ENCODE peak calls at places on chromosomes 12 and 14, in five cellular contexts. I is sigmoid colon, A is transverse colon, U is HCT116, F is suprapubic skin. H is an unnamed sample.

GRCh38 chr12:75322464-75322863 is 7.7 kb downstream of the CAPS2 start:
- DNase-seq in I (no peak), A (no peak), U (no peak), F (no peak), H (no peak)

GRCh38 chr14:95577067-95577800 is 42.4 kb downstream of the GLRX5 start:
- DNase-seq in I (no peak), A (no peak), U (no peak), F (no peak), H (no peak)

GRCh38 chr12:127690161-127690560 is 576.8 kb upstream of the TMEM132C start:
- DNase-seq in I (no peak), A (no peak), U (no peak), F (no peak), H (no peak)

GRCh38 chr14:30864934-30865333 is 9.4 kb upstream of the COCH start:
- DNase-seq in I (no peak), A (no peak), U (no peak), F (no peak), H (no peak)

GRCh38 chr14:65847065-65847847 is 434.7 kb downstream of the FUT8 start:
- DNase-seq in I (no peak), A (peak; percentile 43), U (no peak), F (no peak), H (no peak)

GRCh38 chr12:15608931-15609330 is 180.3 kb downstream of the EPS8 start:
- DNase-seq in I (no peak), A (no peak), U (no peak), F (no peak), H (no peak)

GRCh38 chr14:89386214-89386886 is 30.7 kb downstream of the FOXN3 start:
- DNase-seq in I (peak; percentile 54), A (no peak), U (no peak), F (no peak), H (no peak)

GRCh38 chr12:42361909-42362706 is 36.1 kb downstream of the PPHLN1 start:
- DNase-seq in I (no peak), A (no peak), U (no peak), F (no peak), H (no peak)

GRCh38 chr12:124696689-124697476 is 129.5 kb upstream of the NCOR2 start:
- DNase-seq in I (no peak), A (no peak), U (no peak), F (no peak), H (peak; percentile 50)

DNA sequence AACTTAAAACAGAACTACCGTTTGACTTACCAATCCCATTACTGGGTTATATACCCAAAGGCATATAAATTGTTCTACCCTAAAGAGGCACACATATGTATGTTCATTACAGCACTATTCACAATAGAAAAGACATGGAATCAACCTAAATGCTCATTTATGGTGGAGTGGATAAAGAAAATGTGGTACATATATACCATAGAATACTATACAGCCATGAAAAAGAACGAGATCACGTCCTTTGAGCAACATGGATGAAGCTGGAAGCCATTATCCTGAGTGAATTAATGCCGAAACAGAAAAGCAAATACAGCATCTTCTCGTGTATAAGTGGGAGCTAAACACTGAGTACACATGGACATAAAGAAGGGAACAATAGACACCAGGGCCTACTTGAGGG is 31.8 kb downstream of the TMEM229B start:
- DNase-seq in I (no peak), A (no peak), U (no peak), F (no peak), H (no peak)
- H3K9me3 ChIP-seq in I (no peaks in the 10 kb centered on the region), A (no peaks in the 10 kb centered on the region), U (no peaks in the 10 kb centered on the region), F (no peaks in the 10 kb centered on the region), H (no peaks in the 10 kb centered on the region)

DNA sequence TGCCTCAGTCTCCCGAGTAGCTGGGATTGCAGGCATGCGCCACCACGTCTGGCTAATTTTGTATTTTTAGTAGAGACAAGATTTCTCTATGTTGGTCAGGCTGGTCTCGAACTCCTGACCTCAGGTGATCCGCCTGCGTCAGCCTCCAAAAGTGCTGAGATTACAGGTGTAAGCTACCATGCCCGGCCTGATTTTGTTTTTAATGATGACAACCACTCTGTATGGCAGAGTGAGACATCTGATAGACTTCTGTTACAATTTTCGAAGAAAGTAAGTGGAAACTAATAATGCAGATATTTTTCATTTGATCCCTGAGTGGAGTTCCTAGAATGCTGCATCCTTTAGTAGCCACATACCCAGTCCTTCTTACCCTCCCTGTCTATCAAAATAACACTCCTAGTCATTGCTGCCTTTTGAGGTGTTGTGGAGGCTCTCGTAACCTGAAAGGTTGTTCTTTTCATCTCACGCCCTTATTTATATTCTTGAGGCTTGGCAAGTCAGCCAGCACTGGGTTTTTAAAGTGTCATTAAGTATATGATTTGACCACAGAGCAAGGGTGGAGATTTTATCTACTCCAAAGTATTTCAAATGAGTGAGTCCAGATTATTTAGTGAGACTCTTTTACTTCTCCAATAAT is 5.9 kb upstream of the EID3 start:
- DNase-seq in I (no peak), A (no peak), U (no peak), F (no peak), H (no peak)
- TF ChIP-seq POLR2AphosphoS5 in I (no peak), A (no peak), U (no peak), F (no peak), H (no peak)

DNA sequence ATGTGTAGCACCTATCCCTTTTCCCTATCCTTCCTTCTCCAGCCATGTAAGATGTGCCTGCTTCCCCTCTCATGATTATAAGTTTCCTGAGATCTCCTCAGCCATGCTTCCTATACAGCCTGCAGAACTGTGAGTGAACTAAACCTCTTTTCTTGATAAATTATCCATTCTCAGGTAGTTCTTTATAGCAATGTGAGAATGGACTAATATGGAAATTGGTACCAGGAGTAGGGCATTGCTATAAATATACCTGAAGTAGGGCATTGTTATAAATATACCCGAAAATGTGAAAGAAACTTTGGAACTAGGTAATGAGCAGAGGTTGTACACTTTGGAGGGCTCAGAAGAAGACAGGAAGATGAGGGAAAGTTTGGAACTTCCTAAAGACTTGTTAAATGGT is 48.9 kb downstream of the SDR9C7 start:
- DNase-seq in I (no peak), A (no peak), U (no peak), F (no peak), H (no peak)
- H3K9me3 ChIP-seq in I (no peaks in the 10 kb centered on the region), A (peaks cover 6% of the 10 kb centered on the region), U (peaks cover 3% of the 10 kb centered on the region), F (peaks cover 12% of the 10 kb centered on the region), H (peaks cover 41% of the 10 kb centered on the region)

DNA sequence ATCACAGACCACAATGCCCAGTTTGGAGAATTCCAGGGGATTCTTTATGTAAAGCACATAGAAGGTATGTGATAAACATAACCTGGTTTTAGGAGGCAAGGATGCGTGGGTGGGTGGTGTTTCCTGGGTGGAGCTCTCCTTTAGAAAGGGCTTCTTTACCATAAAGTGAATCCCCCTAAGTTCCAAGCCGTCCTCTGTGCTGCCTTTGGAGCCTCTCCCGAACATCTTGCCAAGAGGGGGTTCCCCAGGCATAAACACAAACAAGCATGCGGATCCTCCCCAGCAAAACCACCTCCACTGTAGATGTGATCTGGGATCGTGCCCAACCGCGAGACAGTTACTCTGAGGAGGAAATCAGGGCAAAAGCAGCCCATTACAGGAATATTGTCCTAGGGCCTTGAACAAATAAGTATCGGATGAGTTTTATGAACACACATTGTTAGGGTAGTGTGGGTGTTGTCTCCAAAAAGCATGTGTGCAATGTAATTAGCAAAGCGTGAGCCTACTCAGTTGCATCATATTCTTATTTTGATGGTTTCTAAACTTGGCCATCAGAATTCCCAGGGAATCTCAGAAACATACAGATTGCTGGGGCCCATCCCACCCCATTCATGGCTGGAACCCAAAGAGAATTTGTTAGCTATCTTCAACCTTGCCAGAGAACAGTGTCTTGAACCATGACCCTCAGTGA is 48.8 kb upstream of the CORO1C start:
- DNase-seq in I (no peak), A (no peak), U (no peak), F (no peak), H (no peak)
- TF ChIP-seq POLR2AphosphoS5 in I (no peak), A (peak; percentile 24), U (no peak), F (peak; percentile 30), H (peak; percentile 20)

GRCh38 chr12:484096-484495 is 24.4 kb downstream of the B4GALNT3 start:
- DNase-seq in I (no peak), A (no peak), U (no peak), F (peak; percentile 28), H (peak; percentile 25)

GRCh38 chr12:479161-479560 is 19.4 kb downstream of the B4GALNT3 start:
- DNase-seq in I (no peak), A (no peak), U (no peak), F (no peak), H (no peak)

GRCh38 chr12:481422-481821 is 21.7 kb downstream of the B4GALNT3 start:
- DNase-seq in I (peak; percentile 65), A (no peak), U (no peak), F (peak; percentile 38), H (peak; percentile 51)

GRCh38 chr12:480831-481230 is 21.1 kb downstream of the B4GALNT3 start:
- DNase-seq in I (no peak), A (no peak), U (no peak), F (no peak), H (no peak)

DNA sequence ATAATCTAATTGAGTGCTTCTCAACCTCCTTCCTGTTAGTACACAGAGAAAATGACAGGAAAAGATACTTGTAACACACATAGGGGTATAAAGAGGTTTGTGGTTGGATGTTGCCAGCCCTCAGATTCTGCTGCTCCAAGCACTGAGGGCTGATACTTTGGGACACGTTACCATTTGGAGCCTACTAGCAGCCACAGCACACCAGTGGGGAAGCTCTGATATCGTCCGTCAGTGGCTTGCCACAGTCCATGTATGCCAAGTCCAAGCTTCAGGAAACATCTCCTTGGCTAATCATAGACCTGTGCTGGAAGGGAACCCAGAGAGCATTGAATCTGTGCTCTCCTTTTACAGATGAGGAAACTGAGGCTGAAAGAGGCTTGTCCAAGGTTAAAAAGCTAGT is 22.3 kb downstream of the B4GALNT3 start:
- DNase-seq in I (no peak), A (no peak), U (no peak), F (peak; percentile 13), H (peak; percentile 14)
- H3K9me3 ChIP-seq in I (no peaks in the 10 kb centered on the region), A (no peaks in the 10 kb centered on the region), U (no peaks in the 10 kb centered on the region), F (no peaks in the 10 kb centered on the region), H (no peaks in the 10 kb centered on the region)

DNA sequence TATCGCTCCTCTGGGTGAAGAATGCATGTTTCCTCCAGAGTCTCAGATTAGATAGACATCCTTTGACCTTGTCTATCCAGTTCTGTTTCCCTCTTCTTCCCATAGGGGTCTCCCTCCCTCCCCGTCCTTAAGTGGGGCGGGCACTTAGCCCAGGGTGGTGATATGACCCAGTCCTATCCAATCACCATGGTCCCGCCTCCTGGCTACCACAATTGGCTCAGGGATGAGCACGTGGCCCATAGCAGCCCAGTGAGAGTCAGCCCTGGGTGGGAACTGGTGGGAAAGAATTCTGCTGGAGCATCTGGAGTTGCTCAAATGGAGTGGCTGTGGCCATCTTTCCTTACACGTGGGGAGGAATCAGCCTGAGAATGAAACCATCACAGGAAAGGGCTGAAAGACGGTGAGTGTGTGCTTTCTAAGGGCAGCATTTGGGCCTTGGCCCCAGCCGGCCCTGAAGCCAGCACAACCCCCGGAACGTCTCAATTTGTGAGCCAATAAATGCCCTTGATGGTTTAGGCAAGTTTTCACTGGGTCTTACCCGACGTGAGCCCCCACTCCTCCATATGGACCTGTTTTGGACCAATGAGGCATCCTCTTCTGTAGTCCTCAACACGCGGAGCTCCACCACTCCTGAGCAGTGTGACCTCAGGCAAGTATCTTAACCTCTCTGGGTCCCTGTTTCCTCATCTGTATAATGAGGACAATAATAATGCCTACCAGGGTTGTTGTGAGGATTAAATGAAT is 14.3 kb upstream of the MLXIP start:
- DNase-seq in I (peak; percentile 99), A (peak; percentile 88), U (peak; percentile 99), F (peak; percentile 89), H (peak; percentile 64)
- TF ChIP-seq POLR2AphosphoS5 in I (peak; percentile 85), A (peak; percentile 75), U (peak; percentile 88), F (no peak), H (peak; percentile 10)

GRCh38 chr12:73226585-73226984 is 954.4 kb downstream of the TRHDE start:
- DNase-seq in I (no peak), A (no peak), U (no peak), F (no peak), H (no peak)
- H3K9me3 ChIP-seq in I (no peaks in the 10 kb centered on the region), A (peaks cover 4% of the 10 kb centered on the region), U (no peaks in the 10 kb centered on the region), F (peaks cover 4% of the 10 kb centered on the region), H (no peaks in the 10 kb centered on the region)